ENCODE peak calls at places on chromosomes 12 and 14, in eight cellular contexts. One of them, this sample, is unnamed.

GRCh38 chr14:91249841-91250616 is 5.5 kb upstream of the GPR68 start:
- DNase-seq in PC-9: no peak
- DNase-seq in T-helper 22 cell: peak
- DNase-seq in GF-D8: peak
- DNase-seq in naive thymus-derived CD8-positive, alpha-beta T cell: no peak
- DNase-seq in midbrain: peak
- DNase-seq in stimulated activated CD8-positive, alpha-beta memory T cell treated with anti-CD3 and anti-CD28 coated beads, Interleukin-4, amount 100 ng/mL, for 4 hours: no peak
- DNase-seq in mammary epithelial cell: peak
- DNase-seq in this sample: no peak

GRCh38 chr14:95140060-95140858 is 17.1 kb downstream of the DICER1 start:
- DNase-seq in GF-D8: no peak
- DNase-seq in PC-9: no peak
- DNase-seq in T-helper 22 cell: no peak
- DNase-seq in midbrain: peak
- DNase-seq in naive thymus-derived CD8-positive, alpha-beta T cell: no peak
- DNase-seq in stimulated activated CD8-positive, alpha-beta memory T cell treated with anti-CD3 and anti-CD28 coated beads, Interleukin-4, amount 100 ng/mL, for 4 hours: no peak
- DNase-seq in mammary epithelial cell: peak
- DNase-seq in this sample: no peak

GRCh38 chr12:75933136-75933535 is 98.4 kb downstream of the PHLDA1 start:
- DNase-seq in naive thymus-derived CD8-positive, alpha-beta T cell: no peak
- DNase-seq in PC-9: no peak
- DNase-seq in stimulated activated CD8-positive, alpha-beta memory T cell treated with anti-CD3 and anti-CD28 coated beads, Interleukin-4, amount 100 ng/mL, for 4 hours: no peak
- DNase-seq in GF-D8: no peak
- DNase-seq in mammary epithelial cell: peak
- DNase-seq in midbrain: no peak
- DNase-seq in T-helper 22 cell: no peak
- DNase-seq in this sample: no peak

GRCh38 chr12:52627395-52628110 is 9.2 kb upstream of the KRT73 start:
- DNase-seq in stimulated activated CD8-positive, alpha-beta memory T cell treated with anti-CD3 and anti-CD28 coated beads, Interleukin-4, amount 100 ng/mL, for 4 hours: no peak
- DNase-seq in midbrain: no peak
- DNase-seq in GF-D8: no peak
- DNase-seq in PC-9: no peak
- DNase-seq in mammary epithelial cell: no peak
- DNase-seq in T-helper 22 cell: no peak
- DNase-seq in naive thymus-derived CD8-positive, alpha-beta T cell: no peak
- DNase-seq in this sample: no peak

GRCh38 chr12:127260531-127260930 is 1006.4 kb upstream of the TMEM132C start:
- DNase-seq in PC-9: no peak
- DNase-seq in GF-D8: no peak
- DNase-seq in mammary epithelial cell: peak
- DNase-seq in midbrain: no peak
- DNase-seq in naive thymus-derived CD8-positive, alpha-beta T cell: no peak
- DNase-seq in T-helper 22 cell: no peak
- DNase-seq in stimulated activated CD8-positive, alpha-beta memory T cell treated with anti-CD3 and anti-CD28 coated beads, Interleukin-4, amount 100 ng/mL, for 4 hours: no peak
- DNase-seq in this sample: no peak

GRCh38 chr14:51095854-51096823 is 1.2 kb upstream of the TRIM9 start:
- DNase-seq in midbrain: peak
- DNase-seq in GF-D8: no peak
- DNase-seq in mammary epithelial cell: peak
- DNase-seq in T-helper 22 cell: no peak
- DNase-seq in PC-9: no peak
- DNase-seq in stimulated activated CD8-positive, alpha-beta memory T cell treated with anti-CD3 and anti-CD28 coated beads, Interleukin-4, amount 100 ng/mL, for 4 hours: no peak
- DNase-seq in naive thymus-derived CD8-positive, alpha-beta T cell: peak
- DNase-seq in this sample: peak

GRCh38 chr12:93541578-93542217 is 30.8 kb upstream of the SOCS2 start:
- DNase-seq in midbrain: no peak
- DNase-seq in mammary epithelial cell: no peak
- DNase-seq in naive thymus-derived CD8-positive, alpha-beta T cell: no peak
- DNase-seq in stimulated activated CD8-positive, alpha-beta memory T cell treated with anti-CD3 and anti-CD28 coated beads, Interleukin-4, amount 100 ng/mL, for 4 hours: no peak
- DNase-seq in PC-9: no peak
- DNase-seq in GF-D8: no peak
- DNase-seq in T-helper 22 cell: no peak
- DNase-seq in this sample: no peak

GRCh38 chr14:106166232-106166631 is 639.8 kb downstream of the TMEM121 start:
- DNase-seq in naive thymus-derived CD8-positive, alpha-beta T cell: no peak
- DNase-seq in midbrain: no peak
- DNase-seq in GF-D8: no peak
- DNase-seq in mammary epithelial cell: no peak
- DNase-seq in T-helper 22 cell: no peak
- DNase-seq in PC-9: no peak
- DNase-seq in stimulated activated CD8-positive, alpha-beta memory T cell treated with anti-CD3 and anti-CD28 coated beads, Interleukin-4, amount 100 ng/mL, for 4 hours: no peak
- DNase-seq in this sample: no peak

GRCh38 chr14:102870994-102871831 is 51.2 kb upstream of the AMN start:
- DNase-seq in mammary epithelial cell: no peak
- DNase-seq in GF-D8: no peak
- DNase-seq in naive thymus-derived CD8-positive, alpha-beta T cell: no peak
- DNase-seq in midbrain: no peak
- DNase-seq in PC-9: no peak
- DNase-seq in stimulated activated CD8-positive, alpha-beta memory T cell treated with anti-CD3 and anti-CD28 coated beads, Interleukin-4, amount 100 ng/mL, for 4 hours: no peak
- DNase-seq in T-helper 22 cell: no peak
- DNase-seq in this sample: peak

GRCh38 chr14:94237983-94238382 is 55.1 kb downstream of the SERPINA10 start:
- DNase-seq in naive thymus-derived CD8-positive, alpha-beta T cell: no peak
- DNase-seq in GF-D8: no peak
- DNase-seq in T-helper 22 cell: no peak
- DNase-seq in PC-9: no peak
- DNase-seq in mammary epithelial cell: no peak
- DNase-seq in stimulated activated CD8-positive, alpha-beta memory T cell treated with anti-CD3 and anti-CD28 coated beads, Interleukin-4, amount 100 ng/mL, for 4 hours: no peak
- DNase-seq in midbrain: no peak
- DNase-seq in this sample: no peak

GRCh38 chr12:132179431-132180362 is 35.4 kb downstream of the NOC4L start:
- DNase-seq in PC-9: no peak
- DNase-seq in midbrain: no peak
- DNase-seq in mammary epithelial cell: no peak
- DNase-seq in T-helper 22 cell: no peak
- DNase-seq in naive thymus-derived CD8-positive, alpha-beta T cell: no peak
- DNase-seq in GF-D8: no peak
- DNase-seq in stimulated activated CD8-positive, alpha-beta memory T cell treated with anti-CD3 and anti-CD28 coated beads, Interleukin-4, amount 100 ng/mL, for 4 hours: no peak
- DNase-seq in this sample: no peak

GRCh38 chr12:97801471-97802045 is 339.0 kb downstream of the RMST start:
- DNase-seq in naive thymus-derived CD8-positive, alpha-beta T cell: no peak
- DNase-seq in PC-9: no peak
- DNase-seq in midbrain: no peak
- DNase-seq in T-helper 22 cell: no peak
- DNase-seq in mammary epithelial cell: no peak
- DNase-seq in stimulated activated CD8-positive, alpha-beta memory T cell treated with anti-CD3 and anti-CD28 coated beads, Interleukin-4, amount 100 ng/mL, for 4 hours: no peak
- DNase-seq in GF-D8: no peak
- DNase-seq in this sample: no peak

GRCh38 chr14:91482278-91483023 is 27.7 kb downstream of the PPP4R3A start:
- DNase-seq in naive thymus-derived CD8-positive, alpha-beta T cell: no peak
- DNase-seq in T-helper 22 cell: no peak
- DNase-seq in mammary epithelial cell: no peak
- DNase-seq in midbrain: no peak
- DNase-seq in GF-D8: peak
- DNase-seq in PC-9: no peak
- DNase-seq in stimulated activated CD8-positive, alpha-beta memory T cell treated with anti-CD3 and anti-CD28 coated beads, Interleukin-4, amount 100 ng/mL, for 4 hours: no peak
- DNase-seq in this sample: no peak

GRCh38 chr12:12474931-12475485 is 87.7 kb downstream of the DUSP16 start:
- DNase-seq in stimulated activated CD8-positive, alpha-beta memory T cell treated with anti-CD3 and anti-CD28 coated beads, Interleukin-4, amount 100 ng/mL, for 4 hours: no peak
- DNase-seq in PC-9: no peak
- DNase-seq in GF-D8: no peak
- DNase-seq in midbrain: no peak
- DNase-seq in mammary epithelial cell: no peak
- DNase-seq in T-helper 22 cell: peak
- DNase-seq in naive thymus-derived CD8-positive, alpha-beta T cell: no peak
- DNase-seq in this sample: no peak

GRCh38 chr14:65073605-65074201 is 28.6 kb downstream of the MAX start:
- DNase-seq in midbrain: no peak
- DNase-seq in T-helper 22 cell: no peak
- DNase-seq in GF-D8: no peak
- DNase-seq in stimulated activated CD8-positive, alpha-beta memory T cell treated with anti-CD3 and anti-CD28 coated beads, Interleukin-4, amount 100 ng/mL, for 4 hours: no peak
- DNase-seq in PC-9: no peak
- DNase-seq in naive thymus-derived CD8-positive, alpha-beta T cell: no peak
- DNase-seq in mammary epithelial cell: no peak
- DNase-seq in this sample: peak

GRCh38 chr14:76376001-76376404 is at the start of gene ESRRB:
- DNase-seq in naive thymus-derived CD8-positive, alpha-beta T cell: no peak
- DNase-seq in midbrain: no peak
- DNase-seq in stimulated activated CD8-positive, alpha-beta memory T cell treated with anti-CD3 and anti-CD28 coated beads, Interleukin-4, amount 100 ng/mL, for 4 hours: no peak
- DNase-seq in mammary epithelial cell: peak
- DNase-seq in PC-9: no peak
- DNase-seq in T-helper 22 cell: no peak
- DNase-seq in GF-D8: no peak
- DNase-seq in this sample: no peak

GRCh38 chr12:104638760-104639319 is 182.1 kb downstream of the CHST11 start:
- DNase-seq in mammary epithelial cell: no peak
- DNase-seq in T-helper 22 cell: no peak
- DNase-seq in naive thymus-derived CD8-positive, alpha-beta T cell: no peak
- DNase-seq in midbrain: no peak
- DNase-seq in GF-D8: peak
- DNase-seq in PC-9: no peak
- DNase-seq in stimulated activated CD8-positive, alpha-beta memory T cell treated with anti-CD3 and anti-CD28 coated beads, Interleukin-4, amount 100 ng/mL, for 4 hours: no peak
- DNase-seq in this sample: no peak

GRCh38 chr14:76456891-76457586 is 81.1 kb downstream of the ESRRB start:
- DNase-seq in PC-9: no peak
- DNase-seq in T-helper 22 cell: no peak
- DNase-seq in stimulated activated CD8-positive, alpha-beta memory T cell treated with anti-CD3 and anti-CD28 coated beads, Interleukin-4, amount 100 ng/mL, for 4 hours: no peak
- DNase-seq in naive thymus-derived CD8-positive, alpha-beta T cell: no peak
- DNase-seq in midbrain: no peak
- DNase-seq in GF-D8: no peak
- DNase-seq in mammary epithelial cell: no peak
- DNase-seq in this sample: no peak

GRCh38 chr14:93959239-93960107 is 16.9 kb downstream of the ASB2 start:
- DNase-seq in PC-9: peak
- DNase-seq in T-helper 22 cell: peak
- DNase-seq in GF-D8: no peak
- DNase-seq in stimulated activated CD8-positive, alpha-beta memory T cell treated with anti-CD3 and anti-CD28 coated beads, Interleukin-4, amount 100 ng/mL, for 4 hours: peak
- DNase-seq in mammary epithelial cell: peak
- DNase-seq in naive thymus-derived CD8-positive, alpha-beta T cell: peak
- DNase-seq in midbrain: no peak
- DNase-seq in this sample: peak

GRCh38 chr12:75692883-75693282 is 181.5 kb upstream of the KRR1 start:
- DNase-seq in GF-D8: no peak
- DNase-seq in naive thymus-derived CD8-positive, alpha-beta T cell: no peak
- DNase-seq in T-helper 22 cell: no peak
- DNase-seq in stimulated activated CD8-positive, alpha-beta memory T cell treated with anti-CD3 and anti-CD28 coated beads, Interleukin-4, amount 100 ng/mL, for 4 hours: no peak
- DNase-seq in mammary epithelial cell: no peak
- DNase-seq in midbrain: no peak
- DNase-seq in PC-9: no peak
- DNase-seq in this sample: no peak

GRCh38 chr12:43290836-43291235 is 261.2 kb downstream of the ADAMTS20 start:
- DNase-seq in midbrain: no peak
- DNase-seq in naive thymus-derived CD8-positive, alpha-beta T cell: no peak
- DNase-seq in PC-9: no peak
- DNase-seq in GF-D8: no peak
- DNase-seq in mammary epithelial cell: no peak
- DNase-seq in T-helper 22 cell: no peak
- DNase-seq in stimulated activated CD8-positive, alpha-beta memory T cell treated with anti-CD3 and anti-CD28 coated beads, Interleukin-4, amount 100 ng/mL, for 4 hours: no peak
- DNase-seq in this sample: no peak

GRCh38 chr12:87428701-87429277 is 600.4 kb downstream of the C12orf50 start:
- DNase-seq in midbrain: no peak
- DNase-seq in PC-9: no peak
- DNase-seq in stimulated activated CD8-positive, alpha-beta memory T cell treated with anti-CD3 and anti-CD28 coated beads, Interleukin-4, amount 100 ng/mL, for 4 hours: no peak
- DNase-seq in T-helper 22 cell: no peak
- DNase-seq in GF-D8: no peak
- DNase-seq in mammary epithelial cell: peak
- DNase-seq in naive thymus-derived CD8-positive, alpha-beta T cell: no peak
- DNase-seq in this sample: no peak

GRCh38 chr12:87120440-87120839 is 864.2 kb upstream of the MGAT4C start:
- DNase-seq in midbrain: no peak
- DNase-seq in stimulated activated CD8-positive, alpha-beta memory T cell treated with anti-CD3 and anti-CD28 coated beads, Interleukin-4, amount 100 ng/mL, for 4 hours: no peak
- DNase-seq in naive thymus-derived CD8-positive, alpha-beta T cell: no peak
- DNase-seq in GF-D8: no peak
- DNase-seq in T-helper 22 cell: no peak
- DNase-seq in mammary epithelial cell: no peak
- DNase-seq in PC-9: peak
- DNase-seq in this sample: no peak

GRCh38 chr12:57190037-57190436 is 26.6 kb upstream of the NXPH4 start:
- DNase-seq in PC-9: no peak
- DNase-seq in stimulated activated CD8-positive, alpha-beta memory T cell treated with anti-CD3 and anti-CD28 coated beads, Interleukin-4, amount 100 ng/mL, for 4 hours: no peak
- DNase-seq in T-helper 22 cell: no peak
- DNase-seq in naive thymus-derived CD8-positive, alpha-beta T cell: no peak
- DNase-seq in GF-D8: no peak
- DNase-seq in mammary epithelial cell: no peak
- DNase-seq in midbrain: peak
- DNase-seq in this sample: no peak

GRCh38 chr14:104690861-104691455 is 1.5 kb downstream of the INF2 start:
- DNase-seq in midbrain: no peak
- DNase-seq in mammary epithelial cell: no peak
- DNase-seq in stimulated activated CD8-positive, alpha-beta memory T cell treated with anti-CD3 and anti-CD28 coated beads, Interleukin-4, amount 100 ng/mL, for 4 hours: no peak
- DNase-seq in naive thymus-derived CD8-positive, alpha-beta T cell: no peak
- DNase-seq in GF-D8: no peak
- DNase-seq in T-helper 22 cell: no peak
- DNase-seq in PC-9: no peak
- DNase-seq in this sample: no peak

GRCh38 chr12:30763053-30763452 is 8.3 kb upstream of the CAPRIN2 start:
- DNase-seq in T-helper 22 cell: no peak
- DNase-seq in naive thymus-derived CD8-positive, alpha-beta T cell: no peak
- DNase-seq in PC-9: no peak
- DNase-seq in stimulated activated CD8-positive, alpha-beta memory T cell treated with anti-CD3 and anti-CD28 coated beads, Interleukin-4, amount 100 ng/mL, for 4 hours: no peak
- DNase-seq in GF-D8: no peak
- DNase-seq in midbrain: no peak
- DNase-seq in mammary epithelial cell: no peak
- DNase-seq in this sample: no peak